ENCODE peak calls at places on chromosomes 4 and X, in four cellular contexts. One of them, this sample, is unnamed. For H3K4me1, the result is how much of the 10 kb centered on the place peaks cover.

GRCh38 chr4:173001571-173001970 is 167.0 kb upstream of the GALNT7 start:
- DNase-seq in Peyer's patch: no peak
- DNase-seq in heart right ventricle: no peak
- DNase-seq in PC-3: peak
- DNase-seq in this sample: no peak

GRCh38 chrX:129115935-129116334 is 407.4 kb downstream of the SMARCA1 start:
- DNase-seq in Peyer's patch: no peak
- DNase-seq in heart right ventricle: no peak
- DNase-seq in PC-3: no peak
- DNase-seq in this sample: no peak

GRCh38 chr4:124650614-124651013 is 61.9 kb downstream of the ANKRD50 start:
- DNase-seq in Peyer's patch: no peak
- DNase-seq in heart right ventricle: no peak
- DNase-seq in PC-3: no peak
- DNase-seq in this sample: no peak

GRCh38 chrX:40097492-40098263 is at the start of gene BCOR:
- DNase-seq in Peyer's patch: peak
- DNase-seq in heart right ventricle: peak
- DNase-seq in PC-3: peak
- DNase-seq in this sample: peak

GRCh38 chrX:132818638-132819037 is 139.8 kb downstream of the HS6ST2 start:
- DNase-seq in Peyer's patch: no peak
- DNase-seq in heart right ventricle: no peak
- DNase-seq in PC-3: no peak
- DNase-seq in this sample: no peak

GRCh38 chr4:70734168-70734954 is 12.6 kb downstream of the RUFY3 start:
- DNase-seq in Peyer's patch: no peak
- DNase-seq in heart right ventricle: no peak
- DNase-seq in PC-3: peak
- DNase-seq in this sample: peak

GRCh38 chrX:19176901-19177630 is 54.8 kb upstream of the ADGRG2 start:
- DNase-seq in Peyer's patch: no peak
- DNase-seq in heart right ventricle: no peak
- DNase-seq in PC-3: no peak
- DNase-seq in this sample: no peak

GRCh38 chr4:67885727-67886126 is 1.9 kb upstream of the TMPRSS11D start:
- DNase-seq in Peyer's patch: no peak
- DNase-seq in heart right ventricle: no peak
- DNase-seq in PC-3: peak
- DNase-seq in this sample: no peak

GRCh38 chr4:86615501-86615900 is 21.4 kb downstream of the PTPN13 start:
- DNase-seq in Peyer's patch: no peak
- DNase-seq in heart right ventricle: no peak
- DNase-seq in PC-3: no peak
- DNase-seq in this sample: no peak

GRCh38 chr4:89110541-89110985 is 770 bp upstream of the TIGD2 start:
- DNase-seq in Peyer's patch: no peak
- DNase-seq in heart right ventricle: no peak
- DNase-seq in PC-3: peak
- DNase-seq in this sample: peak

GRCh38 chr4:125985856-125986255 is 671.1 kb downstream of the FAT4 start:
- DNase-seq in Peyer's patch: no peak
- DNase-seq in heart right ventricle: no peak
- DNase-seq in PC-3: no peak
- DNase-seq in this sample: peak

GRCh38 chrX:110569506-110569905 is 210.9 kb downstream of the RTL9 start:
- DNase-seq in Peyer's patch: no peak
- DNase-seq in heart right ventricle: no peak
- DNase-seq in PC-3: peak
- DNase-seq in this sample: no peak

GRCh38 chrX:107123750-107124149 is 5.1 kb upstream of the RBM41 start:
- DNase-seq in Peyer's patch: no peak
- DNase-seq in heart right ventricle: no peak
- DNase-seq in PC-3: peak
- DNase-seq in this sample: no peak

GRCh38 chr4:156968479-156968984 is 3.1 kb downstream of the PDGFC start:
- DNase-seq in Peyer's patch: no peak
- DNase-seq in heart right ventricle: peak
- DNase-seq in PC-3: peak
- DNase-seq in this sample: peak

GRCh38 chr4:107853444-107854325 is 29.0 kb downstream of the SGMS2 start:
- DNase-seq in Peyer's patch: no peak
- DNase-seq in heart right ventricle: no peak
- DNase-seq in PC-3: peak
- DNase-seq in this sample: no peak

GRCh38 chrX:54842638-54843037 is 35.1 kb downstream of the MAGED2 start:
- DNase-seq in Peyer's patch: no peak
- DNase-seq in heart right ventricle: no peak
- DNase-seq in PC-3: no peak
- DNase-seq in this sample: no peak

GRCh38 chr4:88409206-88409605 is 30.6 kb downstream of the HERC6 start:
- DNase-seq in Peyer's patch: no peak
- DNase-seq in heart right ventricle: no peak
- DNase-seq in PC-3: no peak
- DNase-seq in this sample: no peak

GRCh38 chr4:144801731-144802130 is 155.8 kb downstream of the HHIP start:
- DNase-seq in Peyer's patch: no peak
- DNase-seq in heart right ventricle: no peak
- DNase-seq in PC-3: no peak
- DNase-seq in this sample: no peak

GRCh38 chrX:1330605-1331004 is 6.0 kb upstream of the IL3RA start:
- DNase-seq in Peyer's patch: no peak
- DNase-seq in heart right ventricle: no peak
- DNase-seq in PC-3: no peak
- DNase-seq in this sample: no peak

GRCh38 chr4:5957091-5957490 is 61.1 kb downstream of the C4orf50 start:
- DNase-seq in Peyer's patch: no peak
- DNase-seq in heart right ventricle: no peak
- DNase-seq in PC-3: no peak
- DNase-seq in this sample: no peak

GRCh38 chr4:112523764-112524505 is 8.0 kb upstream of the NEUROG2 start:
- DNase-seq in Peyer's patch: peak
- DNase-seq in heart right ventricle: no peak
- DNase-seq in PC-3: peak
- DNase-seq in this sample: peak

GRCh38 chrX:68934922-68935321 is 106.1 kb downstream of the EFNB1 start:
- DNase-seq in Peyer's patch: no peak
- DNase-seq in heart right ventricle: no peak
- DNase-seq in PC-3: no peak
- DNase-seq in this sample: no peak

GRCh38 chr4:74133786-74134499 is 24.0 kb upstream of the MTHFD2L start:
- DNase-seq in Peyer's patch: peak
- DNase-seq in heart right ventricle: peak
- DNase-seq in PC-3: peak
- DNase-seq in this sample: peak

GRCh38 chr4:52728877-52729276 is 22.3 kb downstream of the ERVMER34-1 start:
- DNase-seq in Peyer's patch: no peak
- DNase-seq in heart right ventricle: no peak
- DNase-seq in PC-3: no peak
- DNase-seq in this sample: no peak

GRCh38 chr4:168153596-168154440 is 61.5 kb downstream of the ANXA10 start:
- DNase-seq in Peyer's patch: peak
- DNase-seq in heart right ventricle: peak
- DNase-seq in PC-3: peak
- DNase-seq in this sample: peak

GRCh38 chr4:13535118-13535517 is 9.2 kb downstream of the NKX3-2 start:
- DNase-seq in Peyer's patch: no peak
- DNase-seq in heart right ventricle: no peak
- DNase-seq in PC-3: no peak
- DNase-seq in this sample: no peak

GRCh38 chr4:13534344-13535063 is 9.8 kb downstream of the NKX3-2 start:
- DNase-seq in Peyer's patch: no peak
- DNase-seq in heart right ventricle: no peak
- DNase-seq in PC-3: no peak
- DNase-seq in this sample: no peak

GRCh38 chr4:13535708-13536361 is 8.5 kb downstream of the NKX3-2 start:
- DNase-seq in Peyer's patch: no peak
- DNase-seq in heart right ventricle: no peak
- DNase-seq in PC-3: no peak
- DNase-seq in this sample: no peak

GRCh38 chr4:13531609-13531998 is 12.7 kb downstream of the NKX3-2 start:
- DNase-seq in Peyer's patch: no peak
- DNase-seq in heart right ventricle: no peak
- DNase-seq in PC-3: no peak
- DNase-seq in this sample: no peak

DNA sequence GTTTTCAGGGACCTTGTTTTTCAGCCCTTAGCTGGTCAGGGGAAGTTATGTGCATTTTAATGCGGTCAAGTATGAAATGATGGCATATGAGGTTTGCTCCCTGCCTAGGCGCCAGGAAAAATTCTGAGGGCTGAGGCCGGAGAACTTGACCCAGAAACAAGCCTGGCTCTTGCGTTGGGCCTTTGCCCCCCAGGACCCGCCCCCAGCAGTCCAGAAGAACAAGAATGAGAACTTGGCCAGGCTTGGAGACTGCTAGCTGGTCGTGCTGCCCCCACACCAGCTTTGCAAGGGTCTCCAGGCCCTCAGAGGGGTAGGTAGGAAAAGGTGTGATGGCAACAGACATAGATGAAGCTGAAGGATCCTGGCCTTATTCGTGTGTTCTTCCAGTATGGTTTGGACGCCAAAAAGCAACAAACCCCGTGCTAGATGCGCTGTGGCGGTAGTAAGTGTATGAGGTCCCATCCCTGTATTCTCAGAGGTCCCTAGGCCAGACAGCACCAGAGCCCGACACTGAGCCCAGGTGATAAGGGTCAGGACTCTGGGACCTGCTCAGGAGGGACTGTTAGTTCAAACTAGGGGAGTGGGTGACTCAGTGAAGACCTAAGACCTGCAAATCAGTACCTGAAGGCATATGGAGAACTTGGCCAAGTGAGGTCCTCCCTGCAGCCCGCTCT is 10.5 kb downstream of the NKX3-2 start:
- DNase-seq in Peyer's patch: no peak
- DNase-seq in heart right ventricle: no peak
- DNase-seq in PC-3: no peak
- DNase-seq in this sample: no peak
- H3K4me1 ChIP-seq in Peyer's patch: under half
- H3K4me1 ChIP-seq in heart right ventricle: under half
- H3K4me1 ChIP-seq in PC-3: under half
- H3K4me1 ChIP-seq in this sample: under half

GRCh38 chrX:134554291-134554690 is 94.3 kb downstream of the HPRT1 start:
- DNase-seq in Peyer's patch: no peak
- DNase-seq in heart right ventricle: no peak
- DNase-seq in PC-3: no peak
- DNase-seq in this sample: no peak

GRCh38 chrX:134547047-134547679 is 87.2 kb downstream of the HPRT1 start:
- DNase-seq in Peyer's patch: no peak
- DNase-seq in heart right ventricle: no peak
- DNase-seq in PC-3: no peak
- DNase-seq in this sample: no peak

GRCh38 chrX:134548257-134548732 is 88.3 kb downstream of the HPRT1 start:
- DNase-seq in Peyer's patch: no peak
- DNase-seq in heart right ventricle: no peak
- DNase-seq in PC-3: peak
- DNase-seq in this sample: no peak

GRCh38 chrX:134548844-134549205 is 88.9 kb downstream of the HPRT1 start:
- DNase-seq in Peyer's patch: no peak
- DNase-seq in heart right ventricle: no peak
- DNase-seq in PC-3: no peak
- DNase-seq in this sample: no peak

DNA sequence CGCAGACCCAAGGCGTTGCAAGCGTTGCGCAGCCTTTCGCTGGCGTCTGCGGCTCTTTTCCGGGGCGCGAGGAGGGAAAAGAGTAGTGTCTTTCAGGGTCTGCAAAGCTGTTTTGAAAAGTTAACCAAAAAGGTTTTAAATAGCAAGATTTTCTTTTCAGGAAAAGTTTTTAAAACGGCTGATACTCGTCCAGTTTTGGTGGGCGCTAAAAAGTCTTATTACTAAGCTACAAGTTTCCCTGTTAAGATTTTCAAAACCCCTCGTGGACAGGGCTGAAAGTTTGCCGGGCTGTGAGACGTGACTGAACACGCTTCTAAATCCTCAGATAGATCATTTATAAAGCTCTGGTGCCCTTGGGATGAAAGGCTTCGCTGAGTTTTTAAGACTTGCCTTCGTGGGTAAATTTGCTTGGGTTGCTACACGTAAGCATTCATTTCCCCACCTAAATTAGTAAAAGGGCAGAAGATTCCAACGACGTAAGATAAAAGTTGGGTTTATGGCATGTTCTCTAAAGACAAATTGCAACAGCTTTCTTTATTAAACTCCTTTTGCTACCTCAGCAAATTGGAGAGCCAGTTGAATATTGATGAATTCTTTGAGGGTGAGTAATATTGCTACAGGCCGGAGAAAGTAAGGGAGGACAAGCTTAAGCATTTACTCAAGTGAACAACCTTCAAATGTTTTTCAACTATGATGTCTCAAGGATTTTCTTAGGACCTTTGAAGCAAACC is 91.6 kb downstream of the HPRT1 start:
- DNase-seq in Peyer's patch: no peak
- DNase-seq in heart right ventricle: no peak
- DNase-seq in PC-3: peak
- DNase-seq in this sample: no peak
- H3K4me3 ChIP-seq in Peyer's patch: peak
- H3K4me3 ChIP-seq in heart right ventricle: peak
- H3K4me3 ChIP-seq in PC-3: no peak
- H3K4me3 ChIP-seq in this sample: no peak

GRCh38 chr4:154424810-154425484 is 66.7 kb downstream of the DCHS2 start:
- DNase-seq in Peyer's patch: no peak
- DNase-seq in heart right ventricle: no peak
- DNase-seq in PC-3: no peak
- DNase-seq in this sample: peak
- H3K4me1 ChIP-seq in Peyer's patch: under half
- H3K4me1 ChIP-seq in heart right ventricle: under half
- H3K4me1 ChIP-seq in PC-3: under half
- H3K4me1 ChIP-seq in this sample: under half

DNA sequence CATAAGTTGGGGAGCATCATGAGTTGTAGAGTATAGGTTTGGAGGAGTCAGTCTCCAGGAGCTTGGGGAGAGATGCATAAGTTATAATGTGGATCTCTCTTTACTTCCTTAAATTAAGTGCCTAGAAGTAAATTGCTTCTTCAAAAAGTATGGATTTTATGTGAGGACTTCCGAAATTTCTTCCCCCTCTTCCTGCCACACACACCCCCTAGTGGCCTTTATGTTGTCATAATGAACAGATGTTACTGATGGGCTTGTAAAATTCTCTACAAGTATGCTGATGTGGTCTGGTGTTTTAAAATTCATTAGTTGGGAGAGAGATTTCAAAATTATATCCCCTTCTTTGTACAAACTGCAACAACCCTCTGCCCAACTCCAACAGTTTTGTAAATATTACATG is 2.3 kb upstream of the METTL14 start:
- DNase-seq in Peyer's patch: no peak
- DNase-seq in heart right ventricle: no peak
- DNase-seq in PC-3: peak
- DNase-seq in this sample: no peak
- H3K4me3 ChIP-seq in Peyer's patch: no peak
- H3K4me3 ChIP-seq in heart right ventricle: no peak
- H3K4me3 ChIP-seq in PC-3: no peak
- H3K4me3 ChIP-seq in this sample: no peak